ENCODE peak calls at places on chromosomes 7 and 10, in five cellular contexts. J is CD8-positive, alpha-beta T cell; D is progenitor cell of endocrine pancreas; Q is GM12865; B is bronchial epithelial cell. U is an unnamed sample.

GRCh38 chr10:101612086-101612485 is 24.0 kb downstream of the DPCD start:
- DNase-seq in B (no peak), D (no peak), J (no peak), Q (no peak), U (no peak)

GRCh38 chr7:94368371-94368791 is 26.3 kb upstream of the COL1A2 start:
- DNase-seq in D (no peak), J (no peak), B (peak; percentile 21), Q (no peak), U (no peak)

GRCh38 chr7:16702433-16702832 is 51.1 kb upstream of the TSPAN13 start:
- DNase-seq in B (no peak), J (no peak), D (no peak), Q (no peak), U (no peak)

GRCh38 chr7:31029674-31030073 is 22.4 kb upstream of the ADCYAP1R1 start:
- DNase-seq in Q (no peak), D (no peak), B (no peak), J (no peak), U (no peak)

GRCh38 chr10:90674461-90674860 is 183.4 kb downstream of the HTR7 start:
- DNase-seq in Q (no peak), J (no peak), B (no peak), D (no peak), U (no peak)

GRCh38 chr10:91551856-91552255 is 81.0 kb downstream of the PPP1R3C start:
- DNase-seq in B (peak; percentile 41), Q (peak; percentile 14), J (no peak), D (no peak), U (peak; percentile 62)

GRCh38 chr7:46202379-46202778 is 281.3 kb upstream of the IGFBP3 start:
- DNase-seq in B (no peak), J (no peak), D (no peak), Q (no peak), U (no peak)

GRCh38 chr10:13784067-13784466 is 197.3 kb downstream of the PRPF18 start:
- DNase-seq in B (peak; percentile 62), Q (peak; percentile 64), D (no peak), J (no peak), U (no peak)

GRCh38 chr10:111078505-111079185 is 1.8 kb downstream of the ADRA2A start:
- DNase-seq in D (no peak), Q (no peak), J (no peak), B (no peak), U (peak; percentile 38)

GRCh38 chr10:14358886-14359573 is 28.3 kb upstream of the FRMD4A start:
- DNase-seq in J (no peak), Q (no peak), D (no peak), B (peak; percentile 55), U (no peak)

GRCh38 chr7:75712517-75713361 is 26.0 kb downstream of the HIP1 start:
- DNase-seq in D (no peak), J (no peak), B (no peak), Q (no peak), U (no peak)

GRCh38 chr7:134350682-134351081 is 34.0 kb upstream of the SLC35B4 start:
- DNase-seq in B (no peak), D (no peak), J (no peak), Q (peak; percentile 4), U (no peak)

GRCh38 chr7:88233828-88234227 is 14.0 kb upstream of the SRI start:
- DNase-seq in D (no peak), B (no peak), J (no peak), Q (no peak), U (no peak)

GRCh38 chr10:24418532-24418931 is 209.6 kb downstream of the KIAA1217 start:
- DNase-seq in B (no peak), D (no peak), Q (no peak), J (no peak), U (no peak)

GRCh38 chr7:127887096-127887495 is 144.1 kb downstream of the LRRC4 start:
- DNase-seq in Q (no peak), B (no peak), J (no peak), D (no peak), U (no peak)

GRCh38 chr7:266851-267840 is 22.8 kb upstream of the FOXL3 start:
- DNase-seq in B (peak; percentile 2), D (no peak), J (no peak), Q (no peak), U (peak; percentile 25)
- TF ChIP-seq CTCF in B (peak; percentile 53), D (peak; percentile 45), J (no peak), Q (no peak), U (peak; percentile 9)

DNA sequence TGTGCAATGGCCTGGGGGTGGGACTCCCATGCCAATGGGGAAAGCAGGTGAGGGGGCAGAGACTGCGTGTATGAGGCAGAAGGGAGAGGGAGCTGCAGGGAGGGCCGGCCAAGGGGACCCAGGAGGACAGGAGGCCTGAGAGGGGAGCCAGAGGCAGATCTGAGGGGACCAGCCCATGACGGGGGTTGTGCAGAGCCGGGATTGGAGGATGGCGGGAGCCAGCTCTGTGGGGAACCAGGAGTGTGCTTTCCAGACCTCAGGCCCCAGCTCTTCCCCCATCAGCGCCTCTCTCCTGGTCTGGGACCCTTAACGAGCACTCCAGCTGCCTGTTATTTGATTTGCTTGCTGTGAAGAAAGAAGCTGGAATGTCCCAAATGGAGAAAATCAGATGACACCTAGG is 4.6 kb downstream of the COL13A1 start:
- DNase-seq in D (no peak), B (no peak), J (no peak), Q (no peak), U (no peak)
- TF ChIP-seq CTCF in D (no peak), B (no peak), J (no peak), Q (no peak), U (no peak)

DNA sequence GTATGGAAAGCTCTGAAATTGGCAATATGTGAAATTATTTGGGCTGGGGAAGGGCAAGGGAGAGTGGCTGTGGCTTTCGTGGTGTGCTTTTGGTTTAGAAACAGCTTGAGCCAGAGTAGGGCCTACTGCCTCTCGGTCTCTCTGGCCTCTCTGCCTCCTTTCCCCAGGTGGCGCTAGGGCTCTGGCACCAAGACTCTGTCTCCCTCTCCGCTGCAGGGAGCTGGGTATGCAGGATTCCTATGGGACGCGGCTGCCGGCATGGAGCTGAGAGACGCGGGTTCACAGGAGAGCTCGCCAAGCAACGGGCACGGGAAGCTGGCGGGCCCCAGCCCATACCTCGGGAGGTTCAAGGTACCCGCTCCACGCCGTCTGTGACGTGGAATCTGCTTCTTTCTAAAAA is 105.2 kb upstream of the ANLN start:
- DNase-seq in B (no peak), Q (no peak), D (no peak), J (no peak), U (no peak)
- TF ChIP-seq CTCF in B (no peak), Q (no peak), D (no peak), J (no peak), U (no peak)

GRCh38 chr10:239109-239508 is 103.9 kb downstream of the ZMYND11 start:
- DNase-seq in B (peak; percentile 79), J (no peak), D (no peak), Q (no peak), U (no peak)
- TF ChIP-seq CTCF in B (peak; percentile 23), J (no peak), D (no peak), Q (no peak), U (no peak)

GRCh38 chr7:108973075-108973474 is 403.4 kb downstream of the DNAJB9 start:
- DNase-seq in B (peak; percentile 20), D (no peak), Q (no peak), J (no peak), U (no peak)
- TF ChIP-seq CTCF in B (peak; percentile 9), D (peak; percentile 60), Q (no peak), J (no peak), U (peak; percentile 41)

DNA sequence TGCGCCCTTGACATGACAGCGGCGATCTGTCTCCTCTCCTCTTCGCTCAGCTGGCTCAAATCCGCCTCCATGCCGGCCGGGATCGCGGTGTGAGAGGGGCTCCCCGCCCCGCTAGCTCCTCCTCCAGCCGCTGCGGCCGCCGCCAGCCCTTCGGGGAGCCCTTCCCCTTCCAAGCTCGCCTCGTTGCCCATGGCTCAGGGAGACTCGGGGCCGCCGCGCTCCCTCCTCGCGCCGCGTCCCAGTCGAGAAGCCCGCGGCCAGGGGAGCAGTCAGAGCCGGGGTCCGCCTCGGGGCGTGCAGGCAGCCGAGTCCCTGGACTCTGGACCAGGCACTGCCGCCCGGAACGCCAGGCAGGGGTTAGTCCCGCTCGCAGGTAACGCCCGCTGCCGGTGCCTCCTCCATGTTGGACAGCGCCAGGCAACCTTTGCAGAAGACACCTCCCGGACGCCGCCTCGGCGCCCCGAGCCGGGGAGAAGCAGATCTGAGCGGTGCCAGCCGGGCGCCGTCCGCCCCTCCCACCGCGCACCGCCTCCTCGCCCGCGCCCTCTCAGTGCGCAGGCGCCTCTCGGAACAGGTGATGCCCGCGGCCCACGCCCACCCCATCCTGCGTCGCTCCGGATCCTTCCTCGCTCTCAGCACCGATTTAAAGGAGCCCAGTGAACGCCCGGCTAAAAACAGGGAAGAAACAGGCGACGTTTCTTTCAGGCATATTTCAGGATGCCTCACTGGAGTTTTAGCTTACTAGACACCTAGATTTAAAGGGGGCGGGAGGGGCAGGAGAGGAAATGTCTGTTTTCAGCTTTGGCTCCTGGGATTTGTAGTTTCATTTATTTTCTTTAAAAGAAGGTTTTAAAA is at the start of gene PCLO:
- DNase-seq in J (peak; percentile 21), D (peak; percentile 88), B (peak; percentile 90), Q (peak; percentile 73), U (peak; percentile 91)
- TF ChIP-seq CTCF in J (no peak), D (no peak), B (no peak), Q (no peak), U (no peak)

GRCh38 chr7:129605960-129606644 is 5.4 kb upstream of the NRF1 start:
- DNase-seq in J (no peak), B (peak; percentile 10), D (no peak), Q (no peak), U (no peak)

GRCh38 chr7:129609666-129610065 is 1.9 kb upstream of the NRF1 start:
- DNase-seq in B (no peak), J (no peak), Q (no peak), D (no peak), U (no peak)

GRCh38 chr7:129605038-129605437 is 6.5 kb upstream of the NRF1 start:
- DNase-seq in Q (no peak), D (no peak), J (no peak), B (no peak), U (no peak)

GRCh38 chr7:129606801-129607200 is 4.7 kb upstream of the NRF1 start:
- DNase-seq in D (no peak), Q (peak; percentile 48), B (no peak), J (no peak), U (no peak)

DNA sequence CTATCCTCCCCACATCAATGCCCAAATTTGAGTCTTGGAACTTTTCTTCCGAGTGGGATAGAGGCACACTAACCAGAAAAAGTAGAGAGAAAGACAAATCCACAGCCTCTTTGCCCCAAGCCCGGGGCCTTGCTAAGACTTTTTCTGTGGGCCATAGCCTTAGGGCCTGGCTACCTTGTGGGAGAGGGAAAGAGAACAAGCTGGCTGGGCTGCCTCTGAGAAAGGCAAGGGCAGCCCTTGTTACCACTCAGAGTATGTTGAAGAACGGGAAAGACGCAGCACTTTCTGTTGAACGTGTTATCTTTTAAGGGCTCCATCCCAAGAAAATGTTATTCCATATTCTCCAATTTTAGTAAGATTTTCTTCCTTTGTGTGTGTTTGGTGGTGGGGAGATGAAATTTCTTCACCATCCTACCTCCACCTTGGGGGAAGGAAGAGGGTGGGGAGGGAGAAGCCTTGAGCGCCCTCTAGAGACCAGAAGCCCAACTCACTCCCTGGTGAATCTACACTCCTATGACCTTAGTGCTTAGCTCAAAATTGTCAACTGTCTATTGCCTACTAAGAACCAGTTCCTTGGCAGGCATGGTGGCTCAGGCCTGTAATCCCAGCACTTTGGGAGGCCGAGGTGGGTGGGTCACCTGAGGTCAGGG is 3.9 kb upstream of the NRF1 start:
- DNase-seq in B (peak; percentile 40), Q (peak; percentile 52), D (no peak), J (peak; percentile 48), U (peak; percentile 32)
- TF ChIP-seq CTCF in B (peak; percentile 75), Q (peak; percentile 60), D (peak; percentile 56), J (peak; percentile 41), U (peak; percentile 53)

U was measured in nephron progenitor cell.